ENCODE peak calls at places on chromosome 11, in nine cellular contexts. M is transverse colon, J is WERI-Rb-1, W is NB4, D is astrocyte of the spinal cord, G is pancreas, F is cardiac fibroblast, Y is fibroblast of lung, V is A549. K is an unnamed sample.

GRCh38 chr11:11782532-11783110 is 59.2 kb upstream of the USP47 start:
- DNase-seq in M (peak), J (no peak), W (no peak), D (no peak), G (no peak), F (no peak), Y (no peak), V (no peak), K (peak)

GRCh38 chr11:111514216-111515031 is at the start of gene HOATZ:
- DNase-seq in M (no peak), J (no peak), W (no peak), D (peak), G (no peak), F (peak), Y (peak), V (no peak), K (no peak)

GRCh38 chr11:102341844-102342318 is 5.1 kb upstream of the BIRC2 start:
- DNase-seq in M (peak), J (peak), W (peak), D (peak), G (peak), F (peak), Y (peak), V (peak), K (peak)

GRCh38 chr11:112871909-112872511 is 89.2 kb upstream of the NCAM1 start:
- DNase-seq in M (no peak), J (no peak), W (no peak), D (no peak), G (no peak), F (no peak), Y (no peak), V (no peak), K (no peak)

GRCh38 chr11:114019046-114019445 is 40.5 kb upstream of the ZBTB16 start:
- DNase-seq in M (no peak), J (no peak), W (no peak), D (no peak), G (no peak), F (no peak), Y (no peak), V (no peak), K (no peak)

GRCh38 chr11:114819028-114819427 is 140.7 kb downstream of the NXPE2 start:
- DNase-seq in M (no peak), J (no peak), W (peak), D (no peak), G (no peak), F (no peak), Y (peak), V (no peak), K (no peak)

GRCh38 chr11:59939482-59939881 is 1.2 kb downstream of the OOSP1 start:
- DNase-seq in M (no peak), J (no peak), W (no peak), D (no peak), G (no peak), F (no peak), Y (no peak), V (no peak), K (no peak)

GRCh38 chr11:101262995-101263394 is 133.4 kb upstream of the PGR start:
- DNase-seq in M (no peak), J (no peak), W (no peak), D (no peak), G (no peak), F (no peak), Y (no peak), V (no peak), K (no peak)

GRCh38 chr11:96109265-96110030 is 185.5 kb upstream of the MTMR2 start:
- DNase-seq in M (no peak), J (no peak), W (no peak), D (no peak), G (no peak), F (no peak), Y (peak), V (no peak), K (peak)

GRCh38 chr11:19511066-19511412 is 201.6 kb upstream of the NAV2 start:
- DNase-seq in M (no peak), J (no peak), W (no peak), D (no peak), G (no peak), F (no peak), Y (no peak), V (no peak), K (no peak)

GRCh38 chr11:45036733-45037132 is 86.0 kb upstream of the TP53I11 start:
- DNase-seq in M (no peak), J (no peak), W (no peak), D (no peak), G (no peak), F (no peak), Y (no peak), V (no peak), K (no peak)

GRCh38 chr11:61695917-61696316 is 15.7 kb downstream of the DAGLA start:
- DNase-seq in M (peak), J (no peak), W (peak), D (peak), G (peak), F (peak), Y (peak), V (peak), K (peak)

GRCh38 chr11:112352907-112353306 is 92.2 kb upstream of the PLET1 start:
- DNase-seq in M (no peak), J (no peak), W (peak), D (no peak), G (no peak), F (no peak), Y (no peak), V (no peak), K (peak)

GRCh38 chr11:69035959-69036340 is 12.8 kb upstream of the TPCN2 start:
- DNase-seq in M (no peak), J (no peak), W (no peak), D (no peak), G (no peak), F (peak), Y (peak), V (no peak), K (no peak)

GRCh38 chr11:82732734-82733443 is 775 bp downstream of the FAM181B start:
- DNase-seq in M (peak), J (peak), W (no peak), D (no peak), G (peak), F (no peak), Y (no peak), V (no peak), K (peak)

GRCh38 chr11:119907934-119908760 is 179.1 kb upstream of the NECTIN1 start:
- DNase-seq in M (peak), J (peak), W (peak), D (no peak), G (no peak), F (no peak), Y (no peak), V (no peak), K (peak)

GRCh38 chr11:125942276-125942611 is 3.6 kb upstream of the VSIG10L2 start:
- DNase-seq in M (no peak), J (no peak), W (no peak), D (no peak), G (no peak), F (no peak), Y (no peak), V (no peak), K (no peak)
- TF ChIP-seq CTCF in M (peak), J (no peak), W (no peak), D (no peak), G (no peak), F (no peak), Y (no peak), V (peak), K (no peak)

GRCh38 chr11:6925636-6926207 is 504 bp upstream of the ZNF215 start:
- DNase-seq in M (no peak), J (peak), W (no peak), D (peak), G (no peak), F (peak), Y (peak), V (no peak), K (peak)
- H3K4me3 ChIP-seq in M (no peak), J (peak), W (no peak), D (peak), G (peak), F (peak), Y (peak), V (peak), K (peak)

GRCh38 chr11:94735907-94736306 is 32.2 kb upstream of the AMOTL1 start:
- DNase-seq in M (no peak), J (peak), W (no peak), D (no peak), G (no peak), F (no peak), Y (no peak), V (no peak), K (no peak)
- TF ChIP-seq CTCF in M (no peak), J (peak), W (no peak), D (no peak), G (no peak), F (no peak), Y (no peak), V (no peak), K (no peak)

GRCh38 chr11:63915961-63916836 is 765 bp downstream of the RCOR2 start:
- DNase-seq in M (peak), J (peak), W (peak), D (no peak), G (peak), F (no peak), Y (no peak), V (peak), K (no peak)

GRCh38 chr11:63912678-63913077 is 4.3 kb downstream of the RCOR2 start:
- DNase-seq in M (no peak), J (no peak), W (no peak), D (no peak), G (no peak), F (no peak), Y (no peak), V (no peak), K (no peak)

GRCh38 chr11:63913866-63914830 is 2.8 kb downstream of the RCOR2 start:
- DNase-seq in M (no peak), J (peak), W (no peak), D (no peak), G (no peak), F (no peak), Y (no peak), V (no peak), K (no peak)

GRCh38 chr11:63916837-63917684 is at the start of gene RCOR2:
- DNase-seq in M (peak), J (peak), W (peak), D (peak), G (peak), F (peak), Y (peak), V (peak), K (peak)

DNA sequence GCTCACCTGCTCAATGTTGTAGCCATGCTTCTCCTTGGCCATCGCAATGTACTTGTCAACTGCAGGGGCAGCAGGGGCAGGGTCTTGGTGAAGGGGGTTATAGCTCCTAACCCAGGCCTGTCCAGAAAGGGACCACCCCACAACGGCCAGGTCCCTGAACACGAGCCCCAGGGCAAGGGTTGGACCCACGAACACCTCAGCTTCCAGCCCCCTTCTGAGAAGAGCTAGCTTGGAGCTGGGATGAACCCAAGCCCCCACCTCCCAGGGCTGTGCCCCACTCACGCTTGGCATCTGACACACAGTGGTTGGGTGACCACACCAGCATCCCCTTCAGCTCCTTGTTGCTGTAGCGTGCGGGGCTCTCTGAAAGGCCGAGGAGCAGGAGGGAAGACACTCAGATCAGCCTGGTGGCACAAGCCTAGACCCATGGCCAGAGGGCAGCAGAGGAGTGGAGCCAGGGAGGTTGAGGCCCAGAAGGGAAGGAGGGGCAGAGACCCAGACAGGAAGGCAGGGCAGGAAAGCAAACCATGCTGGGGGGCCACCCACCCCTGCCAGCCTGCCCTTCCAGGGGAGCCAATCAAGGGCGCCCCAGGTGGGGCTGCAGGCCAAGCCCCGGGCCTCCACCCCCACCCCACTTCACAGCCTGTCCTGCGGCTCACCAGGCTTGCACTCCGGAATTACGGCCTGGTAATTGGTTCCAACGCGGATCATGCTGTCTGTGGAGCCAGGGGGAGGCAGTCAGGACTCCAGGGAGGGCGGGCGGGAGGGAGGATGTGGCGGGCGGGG is 1.9 kb downstream of the RCOR2 start:
- DNase-seq in M (no peak), J (peak), W (peak), D (no peak), G (no peak), F (no peak), Y (no peak), V (no peak), K (no peak)
- H3K4me3 ChIP-seq in M (no peak), J (peak), W (no peak), D (no peak), G (no peak), F (no peak), Y (peak), V (no peak), K (no peak)

GRCh38 chr11:128250482-128250881 is 336.9 kb downstream of the ETS1 start:
- DNase-seq in M (no peak), J (no peak), W (no peak), D (no peak), G (no peak), F (no peak), Y (no peak), V (no peak), K (no peak)
- TF ChIP-seq CTCF in M (no peak), J (no peak), W (no peak), D (no peak), G (no peak), F (no peak), Y (no peak), V (no peak), K (no peak)

DNA sequence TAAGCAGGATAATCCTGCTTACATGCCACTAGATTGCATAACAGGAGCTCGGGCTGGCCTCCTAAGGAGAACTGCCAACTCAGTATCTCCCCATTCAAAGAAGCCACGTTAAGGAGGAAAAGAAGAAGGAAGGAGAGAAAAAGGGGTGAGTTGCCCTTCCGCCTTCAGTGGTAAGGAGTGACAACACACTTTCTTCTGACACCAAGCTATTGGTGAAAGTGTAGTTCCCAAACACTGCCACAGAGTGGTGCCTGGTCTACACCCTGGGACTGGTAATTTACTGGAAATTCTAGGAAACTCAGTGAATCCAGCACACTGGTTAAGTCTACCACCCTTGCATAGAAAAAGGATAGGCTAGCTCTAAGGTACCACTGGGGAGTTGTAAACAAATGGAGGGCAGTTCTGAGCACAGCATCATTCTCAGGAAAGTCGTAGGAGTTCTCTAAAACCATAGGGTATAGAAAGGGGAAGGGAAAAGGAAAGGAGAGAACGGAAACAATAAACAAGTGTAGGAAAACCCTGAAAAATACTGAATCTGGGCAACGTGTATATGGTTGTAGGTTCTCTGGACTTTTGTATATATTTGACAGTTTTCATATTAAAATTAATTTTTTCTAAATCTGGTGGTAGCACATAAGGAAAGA is 58.2 kb downstream of the RRAS2 start:
- DNase-seq in M (peak), J (peak), W (peak), D (peak), G (peak), F (peak), Y (peak), V (peak), K (peak)
- H3K4me3 ChIP-seq in M (no peak), J (no peak), W (no peak), D (no peak), G (no peak), F (no peak), Y (no peak), V (no peak), K (no peak)

GRCh38 chr11:67044496-67044895 is 12.2 kb upstream of the RHOD start:
- DNase-seq in M (no peak), J (no peak), W (peak), D (peak), G (no peak), F (no peak), Y (peak), V (no peak), K (no peak)
- TF ChIP-seq CTCF in M (no peak), J (no peak), W (no peak), D (no peak), G (no peak), F (no peak), Y (no peak), V (no peak), K (no peak)

GRCh38 chr11:130121430-130121978 is 38.1 kb upstream of the ST14 start:
- DNase-seq in M (no peak), J (no peak), W (no peak), D (peak), G (no peak), F (peak), Y (peak), V (no peak), K (peak)
- H3K4me3 ChIP-seq in M (no peak), J (no peak), W (no peak), D (no peak), G (no peak), F (no peak), Y (no peak), V (no peak), K (no peak)

DNA sequence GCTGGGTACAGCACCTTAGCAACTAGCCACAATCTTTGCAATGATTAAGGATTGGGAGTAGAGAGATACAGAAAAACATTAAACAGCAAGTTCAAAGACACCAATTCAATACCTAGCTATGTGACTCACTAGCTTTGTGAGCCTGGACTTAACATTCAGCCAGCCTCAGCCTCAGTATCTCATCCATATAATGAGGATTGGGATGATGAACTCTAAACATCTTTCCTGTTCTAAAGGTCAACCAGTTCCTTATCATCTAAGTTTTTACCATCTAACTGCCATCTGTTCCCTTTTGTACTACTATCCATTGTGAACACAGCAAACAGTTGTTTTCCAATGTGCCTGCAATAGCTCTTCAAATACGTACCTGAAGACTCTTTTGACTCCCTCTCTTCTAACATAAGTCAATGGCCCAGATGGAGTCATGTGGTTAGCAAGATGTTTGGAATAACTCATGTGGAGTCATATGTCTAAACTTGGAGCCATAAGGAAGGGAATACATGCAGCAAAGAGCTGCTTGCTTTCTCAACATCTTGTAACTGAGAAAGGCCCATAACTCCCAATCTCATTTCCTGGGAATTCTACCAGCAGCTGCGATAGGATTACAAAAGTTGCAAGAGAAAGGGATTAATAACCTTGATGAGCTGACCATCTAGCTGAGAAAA is 19.5 kb downstream of the SYTL2 start:
- DNase-seq in M (no peak), J (no peak), W (no peak), D (no peak), G (no peak), F (no peak), Y (no peak), V (no peak), K (no peak)
- TF ChIP-seq CTCF in M (no peak), J (no peak), W (no peak), D (no peak), G (no peak), F (no peak), Y (no peak), V (no peak), K (no peak)

GRCh38 chr11:86802601-86803051 is 2.3 kb downstream of the PRSS23 start:
- DNase-seq in M (no peak), J (peak), W (peak), D (peak), G (no peak), F (peak), Y (peak), V (peak), K (peak)
- H3K4me3 ChIP-seq in M (no peak), J (no peak), W (no peak), D (peak), G (no peak), F (peak), Y (peak), V (peak), K (peak)

K was measured in epithelial cell of esophagus.